ENCODE peak calls at places on chromosome 19, in eight cellular contexts. H is Ammon's horn; L is fibroblast of lung; S is stimulated activated CD8-positive, alpha-beta memory T cell treated with anti-CD3 and anti-CD28 coated beads, Interleukin-2, amount 100 ng/mL, for 48 hours; Z is stimulated activated CD4-positive, alpha-beta T cell treated with anti-CD3 and anti-CD28 coated beads, Interleukin-12 subunit alpha, Interleukin-12 subunit beta, amount 100 ng/mL, for 4 hours; C is H9; N is NCI-H2029 treated with DMSO at 0.1 percent for 48 hours; W is psoas muscle. Q is an unnamed sample.

GRCh38 chr19:40590464-40591265 is 10.5 kb upstream of the LTBP4 start:
- DNase-seq in H (no peak), C (no peak), L (no peak), Z (no peak), S (no peak), N (no peak), W (no peak), Q (no peak)

GRCh38 chr19:46351241-46352041 is 4.6 kb downstream of the PPP5C start:
- DNase-seq in S (no peak), L (peak), H (no peak), C (no peak), W (peak), Z (no peak), N (peak), Q (no peak)

GRCh38 chr19:2428756-2429711 is 1.6 kb upstream of the TIMM13 start:
- DNase-seq in Z (no peak), W (peak), L (no peak), N (no peak), C (peak), S (no peak), H (no peak), Q (no peak)

GRCh38 chr19:38726284-38726673 is 18.0 kb downstream of the CAPN12 start:
- DNase-seq in W (no peak), C (no peak), N (no peak), H (no peak), S (no peak), Z (no peak), L (no peak), Q (no peak)

GRCh38 chr19:10936661-10937084 is 8.1 kb downstream of the TIMM29 start:
- DNase-seq in W (no peak), S (no peak), H (peak), Z (no peak), L (peak), N (peak), C (peak), Q (peak)

GRCh38 chr19:14432817-14433453 is at the start of gene PKN1:
- DNase-seq in C (peak), S (no peak), L (peak), H (peak), Z (peak), W (peak), N (no peak), Q (peak)

GRCh38 chr19:55857974-55858373 is 21.6 kb downstream of the NLRP4 start:
- DNase-seq in L (no peak), H (no peak), C (no peak), N (no peak), W (no peak), Z (no peak), S (no peak), Q (no peak)

GRCh38 chr19:35755550-35756371 is 1.1 kb downstream of the HSPB6 start:
- DNase-seq in W (peak), Z (peak), L (peak), N (no peak), H (no peak), S (peak), C (peak), Q (no peak)

GRCh38 chr19:14467816-14468215 is 7.3 kb downstream of the PTGER1 start:
- DNase-seq in L (no peak), C (no peak), Z (no peak), W (no peak), H (no peak), S (no peak), N (no peak), Q (no peak)

GRCh38 chr19:27770095-27770494 is 1442.9 kb downstream of the UQCRFS1 start:
- DNase-seq in H (no peak), S (no peak), N (no peak), W (no peak), L (no peak), C (no peak), Z (no peak), Q (no peak)

GRCh38 chr19:18090545-18091216 is 3.9 kb upstream of the IL12RB1 start:
- DNase-seq in S (no peak), Z (no peak), C (no peak), L (no peak), W (no peak), H (peak), N (no peak), Q (no peak)

GRCh38 chr19:36266375-36266961 is 51.6 kb downstream of the ZNF146 start:
- DNase-seq in S (no peak), H (no peak), Z (no peak), L (no peak), W (no peak), N (no peak), C (no peak), Q (no peak)

GRCh38 chr19:48900477-48901452 is 653 bp downstream of the NUCB1 start:
- DNase-seq in S (no peak), C (no peak), W (peak), H (peak), L (peak), N (no peak), Z (no peak), Q (no peak)